ENCODE peak calls at places on chromosomes 3 and 15, in nine cellular contexts. W, I, P, C, Y, H, E, A and V are unnamed samples.

GRCh38 chr15:91186892-91187644 is 87.0 kb downstream of the SV2B start:
- DNase-seq in P (no peak), C (peak), W (peak), I (no peak), E (no peak), Y (peak), H (peak), A (no peak), V (no peak)

GRCh38 chr3:107938128-107938527 is 152.7 kb downstream of the CD47 start:
- DNase-seq in Y (peak), E (no peak), I (no peak), P (no peak), H (peak), W (no peak), C (peak), A (no peak), V (no peak)

GRCh38 chr15:82855286-82856092 is 46.1 kb downstream of the WHAMM start:
- DNase-seq in E (no peak), W (no peak), Y (no peak), P (no peak), C (no peak), H (no peak), I (no peak), A (no peak), V (no peak)

GRCh38 chr3:69326821-69327433 is 59.0 kb downstream of the FRMD4B start:
- DNase-seq in A (peak), C (no peak), H (no peak), P (no peak), Y (no peak), W (no peak), E (no peak), I (no peak), V (no peak)

GRCh38 chr3:160831411-160831810 is 75.4 kb downstream of the PPM1L start:
- DNase-seq in I (no peak), H (no peak), P (no peak), E (no peak), Y (no peak), W (no peak), A (no peak), C (no peak), V (no peak)

GRCh38 chr3:10707089-10707983 is 108.7 kb upstream of the SLC6A11 start:
- DNase-seq in I (no peak), H (no peak), C (no peak), Y (no peak), A (peak), P (no peak), E (no peak), W (no peak), V (no peak)

GRCh38 chr3:124802702-124803101 is 72.5 kb downstream of the UMPS start:
- DNase-seq in A (no peak), P (no peak), Y (no peak), H (no peak), E (no peak), I (no peak), C (no peak), W (no peak), V (no peak)

GRCh38 chr3:99562990-99563607 is 75.3 kb upstream of the COL8A1 start:
- DNase-seq in Y (no peak), P (no peak), A (no peak), E (no peak), I (no peak), C (peak), H (peak), W (no peak), V (no peak)

GRCh38 chr3:94405258-94406035 is 342.6 kb downstream of the NSUN3 start:
- DNase-seq in A (no peak), P (no peak), W (no peak), H (peak), Y (no peak), E (no peak), C (no peak), I (no peak), V (no peak)

DNA sequence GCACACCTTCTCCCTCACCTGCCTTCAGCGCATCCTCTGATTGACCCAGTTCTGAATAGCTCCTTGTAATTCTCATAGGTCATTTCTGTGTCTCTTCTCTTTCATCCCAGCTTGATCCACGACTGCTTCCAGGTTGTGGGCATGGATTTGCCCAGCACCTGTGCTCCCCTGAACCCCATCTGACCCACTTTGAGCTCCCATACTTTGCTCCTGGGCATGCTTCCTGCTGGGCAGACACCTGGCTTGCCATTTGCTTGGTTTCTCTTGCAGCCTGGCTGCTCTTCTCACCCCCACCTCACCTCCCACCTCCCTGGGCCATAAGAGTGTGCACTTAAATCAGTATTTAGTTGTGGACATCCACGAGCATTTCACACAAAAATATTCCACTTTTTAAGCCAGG is 635.5 kb downstream of the TBL1XR1 start:
- DNase-seq in P (no peak), I (no peak), E (no peak), A (no peak), C (no peak), H (no peak), Y (no peak), W (no peak), V (no peak)
- TF ChIP-seq CTCF in P (no peak), I (no peak), E (no peak), A (no peak), C (no peak), H (no peak), Y (no peak), W (no peak), V (no peak)

GRCh38 chr3:41075958-41076357 is 123.3 kb upstream of the CTNNB1 start:
- DNase-seq in W (no peak), P (no peak), E (no peak), Y (peak), A (no peak), H (peak), C (no peak), I (peak), V (no peak)
- TF ChIP-seq CTCF in W (no peak), P (no peak), E (no peak), Y (no peak), A (no peak), H (no peak), C (no peak), I (no peak), V (no peak)

GRCh38 chr3:13667330-13667729 is 118.4 kb downstream of the FBLN2 start:
- DNase-seq in I (no peak), E (no peak), Y (no peak), C (no peak), H (no peak), A (no peak), W (no peak), P (no peak), V (no peak)

GRCh38 chr3:13668136-13668535 is 119.2 kb downstream of the FBLN2 start:
- DNase-seq in I (no peak), H (no peak), W (no peak), P (no peak), C (no peak), A (no peak), Y (no peak), E (no peak), V (no peak)

GRCh38 chr3:13670292-13670691 is 121.4 kb downstream of the FBLN2 start:
- DNase-seq in E (no peak), P (no peak), I (no peak), C (no peak), A (no peak), H (no peak), W (no peak), Y (no peak), V (no peak)

GRCh38 chr3:13671536-13672233 is 122.8 kb downstream of the FBLN2 start:
- DNase-seq in H (no peak), E (no peak), C (no peak), I (no peak), W (no peak), P (no peak), Y (no peak), A (no peak), V (no peak)

GRCh38 chr3:13669457-13669856 is 120.5 kb downstream of the FBLN2 start:
- DNase-seq in A (no peak), P (no peak), H (no peak), E (no peak), W (no peak), Y (no peak), I (no peak), C (no peak), V (no peak)
- TF ChIP-seq CTCF in A (no peak), P (no peak), H (no peak), E (no peak), W (no peak), Y (no peak), I (no peak), C (no peak), V (no peak)

DNA sequence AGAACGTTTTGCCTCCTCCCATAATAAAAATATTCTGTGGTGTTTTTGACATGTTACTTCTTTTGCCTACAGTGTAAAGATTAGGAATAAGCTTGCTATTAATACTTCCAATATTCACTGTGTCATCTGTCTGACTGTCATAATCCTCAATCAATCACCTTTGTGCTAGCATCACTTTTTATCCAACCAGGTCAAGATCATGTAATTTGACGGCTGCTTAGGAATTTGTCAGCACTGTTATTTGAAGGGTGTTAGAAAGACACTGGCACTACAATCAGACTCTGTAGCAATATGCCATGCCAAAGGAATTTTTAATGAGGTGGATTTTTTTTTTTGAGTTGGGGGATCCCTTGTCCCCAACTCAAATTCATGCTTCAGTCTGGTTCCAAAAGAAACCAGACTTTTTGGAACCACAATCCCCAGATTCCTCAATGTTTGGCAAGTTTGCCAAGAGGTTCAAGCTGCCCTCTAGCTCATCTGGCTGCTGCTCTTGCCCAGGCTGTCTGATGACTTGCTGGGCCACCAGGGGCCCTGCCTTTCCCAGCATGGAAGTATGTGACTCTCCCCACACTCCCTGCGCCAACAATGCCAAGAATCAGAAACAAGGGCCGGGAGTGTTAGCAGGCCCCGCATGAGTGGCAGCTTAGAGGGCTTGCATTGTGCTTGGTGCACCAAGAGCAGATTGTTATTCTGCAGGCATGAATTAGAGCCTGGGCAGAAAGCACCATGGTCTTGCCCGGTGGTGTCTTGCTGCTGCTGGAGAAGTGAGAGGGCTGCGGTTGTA is 58.6 kb upstream of the TSC22D2 start:
- DNase-seq in H (peak), P (peak), W (no peak), C (no peak), A (no peak), E (no peak), Y (no peak), I (no peak), V (no peak)
- TF ChIP-seq CTCF in H (no peak), P (peak), W (no peak), C (no peak), A (no peak), E (no peak), Y (no peak), I (no peak), V (no peak)

GRCh38 chr3:57221883-57222282 is 5.6 kb upstream of the APPL1 start:
- DNase-seq in H (peak), P (no peak), Y (peak), E (no peak), I (no peak), C (no peak), W (no peak), A (no peak), V (no peak)
- TF ChIP-seq CTCF in H (peak), P (peak), Y (peak), E (no peak), I (peak), C (no peak), W (peak), A (peak), V (no peak)

GRCh38 chr3:49017978-49018706 is at the start of gene DALRD3:
- DNase-seq in E (peak), C (no peak), W (no peak), I (peak), P (no peak), Y (peak), A (peak), H (peak), V (peak)
- TF ChIP-seq CTCF in E (no peak), C (no peak), W (no peak), I (peak), P (no peak), Y (no peak), A (no peak), H (no peak), V (no peak)

GRCh38 chr3:61360297-61360696 is 109.0 kb upstream of the FHIT start:
- DNase-seq in W (no peak), A (no peak), P (no peak), C (no peak), H (no peak), E (no peak), Y (no peak), I (no peak), V (no peak)
- TF ChIP-seq CTCF in W (no peak), A (no peak), P (no peak), C (no peak), H (no peak), E (peak), Y (no peak), I (no peak), V (no peak)